ENCODE peak calls at places on chromosome 17, in ten cellular contexts. T, R, F, J, C, D, I, Z, L and S are unnamed samples.

GRCh38 chr17:56658648-56659047 is 65.1 kb downstream of the NOG start:
- DNase-seq in T (no peak), R (peak), F (no peak), J (peak), C (no peak), D (no peak), I (no peak), Z (no peak), L (no peak), S (no peak)

GRCh38 chr17:41939044-41939695 is 8.8 kb downstream of the ODAD4 start:
- DNase-seq in T (no peak), R (no peak), F (no peak), J (no peak), C (no peak), D (no peak), I (no peak), Z (no peak), L (no peak), S (no peak)

GRCh38 chr17:39618252-39618913 is 8.4 kb upstream of the PPP1R1B start:
- DNase-seq in T (no peak), R (no peak), F (no peak), J (peak), C (peak), D (no peak), I (no peak), Z (no peak), L (no peak), S (no peak)

GRCh38 chr17:62653002-62653830 is 25.7 kb downstream of the MRC2 start:
- DNase-seq in T (no peak), R (peak), F (peak), J (peak), C (peak), D (no peak), I (peak), Z (no peak), L (peak), S (no peak)

GRCh38 chr17:21291357-21291756 is 6.8 kb downstream of the MAP2K3 start:
- DNase-seq in T (no peak), R (no peak), F (no peak), J (no peak), C (peak), D (no peak), I (peak), Z (no peak), L (no peak), S (no peak)

GRCh38 chr17:19713462-19713861 is 2.9 kb downstream of the SLC47A2 start:
- DNase-seq in T (no peak), R (no peak), F (no peak), J (peak), C (peak), D (no peak), I (no peak), Z (no peak), L (no peak), S (no peak)

GRCh38 chr17:52148969-52149351 is 9.6 kb downstream of the CA10 start:
- DNase-seq in T (no peak), R (no peak), F (no peak), J (peak), C (no peak), D (no peak), I (no peak), Z (no peak), L (no peak), S (no peak)

GRCh38 chr17:42467889-42468288 is 9.2 kb downstream of the ATP6V0A1 start:
- DNase-seq in T (no peak), R (no peak), F (no peak), J (no peak), C (no peak), D (no peak), I (no peak), Z (no peak), L (no peak), S (no peak)

GRCh38 chr17:9457005-9457404 is 118.6 kb downstream of the STX8 start:
- DNase-seq in T (no peak), R (no peak), F (no peak), J (no peak), C (no peak), D (no peak), I (no peak), Z (no peak), L (no peak), S (no peak)

GRCh38 chr17:65998675-65999074 is 193.3 kb downstream of the CEP112 start:
- DNase-seq in T (no peak), R (no peak), F (no peak), J (no peak), C (no peak), D (no peak), I (no peak), Z (no peak), L (no peak), S (no peak)

GRCh38 chr17:38704645-38705522 is at the start of gene MLLT6:
- DNase-seq in T (no peak), R (peak), F (peak), J (peak), C (peak), D (no peak), I (peak), Z (peak), L (peak), S (no peak)

GRCh38 chr17:19905514-19905913 is 37.8 kb upstream of the ULK2 start:
- DNase-seq in T (no peak), R (no peak), F (no peak), J (no peak), C (no peak), D (no peak), I (no peak), Z (no peak), L (no peak), S (no peak)

GRCh38 chr17:37838276-37838675 is 85.9 kb upstream of the TBC1D3K start:
- DNase-seq in T (no peak), R (no peak), F (no peak), J (no peak), C (no peak), D (no peak), I (no peak), Z (no peak), L (no peak), S (no peak)

GRCh38 chr17:28335959-28336871 is 654 bp downstream of the TNFAIP1 start:
- DNase-seq in T (peak), R (peak), F (no peak), J (peak), C (peak), D (no peak), I (peak), Z (peak), L (no peak), S (peak)

GRCh38 chr17:58572846-58573245 is 58.4 kb upstream of the MTMR4 start:
- DNase-seq in T (no peak), R (no peak), F (no peak), J (no peak), C (no peak), D (no peak), I (no peak), Z (no peak), L (no peak), S (no peak)

GRCh38 chr17:7352910-7353635 is 1.1 kb downstream of the KCTD11 start:
- DNase-seq in T (no peak), R (no peak), F (no peak), J (no peak), C (peak), D (no peak), I (no peak), Z (no peak), L (no peak), S (no peak)

GRCh38 chr17:35716897-35717839 is 14.3 kb upstream of the RASL10B start:
- DNase-seq in T (no peak), R (no peak), F (no peak), J (no peak), C (no peak), D (no peak), I (no peak), Z (peak), L (no peak), S (no peak)

GRCh38 chr17:38403491-38403890 is 24.8 kb upstream of the ARHGAP23 start:
- DNase-seq in T (no peak), R (no peak), F (no peak), J (no peak), C (peak), D (no peak), I (no peak), Z (no peak), L (no peak), S (peak)

GRCh38 chr17:13074026-13074425 is 56.2 kb upstream of the ELAC2 start:
- DNase-seq in T (no peak), R (no peak), F (no peak), J (peak), C (no peak), D (no peak), I (no peak), Z (no peak), L (no peak), S (peak)

GRCh38 chr17:56125830-56126819 is 27.1 kb upstream of the ANKFN1 start:
- DNase-seq in T (peak), R (peak), F (no peak), J (peak), C (peak), D (no peak), I (peak), Z (peak), L (no peak), S (peak)

GRCh38 chr17:13076905-13077304 is 59.1 kb upstream of the ELAC2 start:
- DNase-seq in T (no peak), R (no peak), F (no peak), J (no peak), C (no peak), D (no peak), I (no peak), Z (no peak), L (no peak), S (no peak)

GRCh38 chr17:29117440-29117753 is 62.8 kb downstream of the MYO18A start:
- DNase-seq in T (no peak), R (no peak), F (no peak), J (no peak), C (no peak), D (no peak), I (no peak), Z (no peak), L (no peak), S (no peak)

GRCh38 chr17:27247071-27247957 is 46.6 kb upstream of the WSB1 start:
- DNase-seq in T (peak), R (no peak), F (no peak), J (peak), C (no peak), D (no peak), I (peak), Z (no peak), L (no peak), S (peak)

GRCh38 chr17:57350266-57350665 is 93.9 kb downstream of the MSI2 start:
- DNase-seq in T (no peak), R (no peak), F (no peak), J (no peak), C (no peak), D (no peak), I (no peak), Z (no peak), L (no peak), S (no peak)

GRCh38 chr17:59837362-59838195 is 55.2 kb downstream of the TUBD1 start:
- DNase-seq in T (peak), R (peak), F (peak), J (peak), C (peak), D (peak), I (peak), Z (peak), L (peak), S (peak)

GRCh38 chr17:45292696-45293412 is 24.0 kb downstream of the MAP3K14 start:
- DNase-seq in T (no peak), R (no peak), F (no peak), J (no peak), C (no peak), D (no peak), I (peak), Z (no peak), L (no peak), S (no peak)

GRCh38 chr17:61784510-61784909 is 78.8 kb downstream of the BRIP1 start:
- DNase-seq in T (no peak), R (no peak), F (no peak), J (no peak), C (no peak), D (no peak), I (no peak), Z (no peak), L (no peak), S (no peak)

GRCh38 chr17:58706351-58707140 is 14.1 kb downstream of the RAD51C start:
- DNase-seq in T (no peak), R (no peak), F (no peak), J (no peak), C (no peak), D (no peak), I (no peak), Z (no peak), L (no peak), S (no peak)

GRCh38 chr17:79837888-79838540 is 1.2 kb downstream of the CBX4 start:
- DNase-seq in T (no peak), R (peak), F (no peak), J (no peak), C (peak), D (no peak), I (no peak), Z (no peak), L (peak), S (no peak)

GRCh38 chr17:15213381-15214087 is 51.6 kb downstream of the PMP22 start:
- DNase-seq in T (no peak), R (peak), F (no peak), J (peak), C (peak), D (no peak), I (peak), Z (no peak), L (no peak), S (no peak)

GRCh38 chr17:69466905-69467630 is 52.6 kb downstream of the MAP2K6 start:
- DNase-seq in T (no peak), R (no peak), F (no peak), J (peak), C (no peak), D (no peak), I (no peak), Z (peak), L (no peak), S (peak)

GRCh38 chr17:63841350-63842172 is 924 bp downstream of the SMARCD2 start:
- DNase-seq in T (no peak), R (peak), F (no peak), J (peak), C (peak), D (no peak), I (peak), Z (no peak), L (peak), S (no peak)

GRCh38 chr17:40598928-40599627 is 33.8 kb upstream of the CCR7 start:
- DNase-seq in T (no peak), R (no peak), F (no peak), J (no peak), C (no peak), D (no peak), I (peak), Z (no peak), L (peak), S (peak)

GRCh38 chr17:20226814-20227482 is 217.8 kb downstream of the SPECC1 start:
- DNase-seq in T (peak), R (peak), F (peak), J (peak), C (peak), D (no peak), I (peak), Z (peak), L (peak), S (peak)

GRCh38 chr17:50213026-50214015 is 11.9 kb upstream of the COL1A1 start:
- DNase-seq in T (no peak), R (peak), F (no peak), J (no peak), C (peak), D (no peak), I (no peak), Z (no peak), L (peak), S (no peak)

GRCh38 chr17:37726891-37727780 is 17.7 kb downstream of the HNF1B start:
- DNase-seq in T (no peak), R (no peak), F (no peak), J (no peak), C (peak), D (no peak), I (no peak), Z (no peak), L (no peak), S (no peak)

DNA sequence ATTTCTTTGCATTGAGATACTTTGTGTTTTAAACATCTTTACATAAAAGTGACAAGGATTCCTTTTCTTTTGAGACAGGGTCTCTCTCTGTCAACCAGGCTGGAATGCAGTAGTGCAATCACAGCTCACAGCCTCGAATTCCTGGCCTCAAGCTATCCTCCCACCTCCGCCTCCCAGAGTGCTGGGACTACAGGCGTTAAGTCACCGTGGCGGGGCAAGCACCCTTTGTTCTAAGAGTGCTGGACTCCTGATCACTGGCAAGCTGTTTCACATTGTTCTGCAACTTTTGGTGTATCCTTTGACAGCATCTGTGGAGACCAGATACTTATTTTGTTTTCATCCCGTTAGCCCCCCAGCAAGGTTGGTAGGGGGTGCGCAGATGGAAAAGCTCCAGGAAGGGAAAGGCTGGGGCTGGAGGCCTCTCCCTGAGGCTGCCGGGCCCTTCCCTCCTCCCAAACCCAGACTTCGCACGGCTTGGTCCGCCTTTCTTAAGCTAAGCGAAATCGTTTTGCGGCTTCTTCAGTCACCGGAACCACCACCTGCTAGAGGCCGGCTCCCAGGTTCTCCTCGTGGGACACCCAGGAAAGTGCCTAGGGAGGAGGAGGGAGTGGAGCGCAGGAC is 1.1 kb downstream of the ST6GALNAC2 start:
- DNase-seq in T (no peak), R (no peak), F (no peak), J (no peak), C (no peak), D (no peak), I (no peak), Z (no peak), L (no peak), S (no peak)
- H3K4me3 ChIP-seq in T (peak), R (no peak), F (peak), J (peak), C (peak), D (peak), I (peak), Z (peak), L (peak), S (peak)

GRCh38 chr17:67615736-67616135 is 102.0 kb upstream of the NOL11 start:
- DNase-seq in T (no peak), R (no peak), F (no peak), J (no peak), C (no peak), D (no peak), I (no peak), Z (no peak), L (no peak), S (no peak)

GRCh38 chr17:67620636-67621035 is 97.1 kb upstream of the NOL11 start:
- DNase-seq in T (no peak), R (no peak), F (no peak), J (no peak), C (no peak), D (no peak), I (no peak), Z (no peak), L (no peak), S (no peak)

GRCh38 chr17:67617304-67617899 is 100.3 kb upstream of the NOL11 start:
- DNase-seq in T (no peak), R (no peak), F (no peak), J (no peak), C (no peak), D (no peak), I (peak), Z (no peak), L (no peak), S (no peak)

GRCh38 chr17:67620088-67620487 is 97.6 kb upstream of the NOL11 start:
- DNase-seq in T (no peak), R (no peak), F (no peak), J (no peak), C (no peak), D (no peak), I (no peak), Z (no peak), L (no peak), S (no peak)

DNA sequence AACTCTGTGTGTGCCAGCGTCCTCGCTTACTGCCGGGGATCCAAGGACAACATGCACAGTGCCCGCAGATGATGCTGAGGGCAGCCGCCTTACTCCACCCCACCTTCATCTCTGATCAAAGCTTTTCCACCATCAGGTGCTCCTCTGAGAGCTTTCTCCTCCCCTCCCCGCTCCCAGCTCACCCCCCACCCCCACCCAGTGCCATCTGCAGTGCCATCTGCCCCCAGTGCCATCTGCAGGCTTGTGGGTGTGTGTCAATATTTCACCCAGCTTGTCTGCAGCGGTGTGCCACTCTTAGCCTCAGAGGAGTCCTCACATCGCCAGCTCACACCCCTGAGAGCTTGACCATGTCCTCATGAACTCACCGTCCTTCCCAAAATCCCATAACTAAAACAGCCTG is 98.2 kb upstream of the NOL11 start:
- DNase-seq in T (no peak), R (no peak), F (no peak), J (no peak), C (no peak), D (no peak), I (no peak), Z (no peak), L (no peak), S (no peak)
- H3K4me3 ChIP-seq in T (no peak), R (no peak), F (no peak), J (no peak), C (no peak), D (no peak), I (no peak), Z (no peak), L (no peak), S (no peak)

GRCh38 chr17:2511462-2512369 is at the start of gene METTL16:
- DNase-seq in T (peak), R (peak), F (peak), J (peak), C (peak), D (peak), I (peak), Z (peak), L (peak), S (peak)

GRCh38 chr17:2521257-2521656 is 9.6 kb upstream of the METTL16 start:
- DNase-seq in T (no peak), R (no peak), F (no peak), J (no peak), C (no peak), D (no peak), I (no peak), Z (no peak), L (no peak), S (no peak)

DNA sequence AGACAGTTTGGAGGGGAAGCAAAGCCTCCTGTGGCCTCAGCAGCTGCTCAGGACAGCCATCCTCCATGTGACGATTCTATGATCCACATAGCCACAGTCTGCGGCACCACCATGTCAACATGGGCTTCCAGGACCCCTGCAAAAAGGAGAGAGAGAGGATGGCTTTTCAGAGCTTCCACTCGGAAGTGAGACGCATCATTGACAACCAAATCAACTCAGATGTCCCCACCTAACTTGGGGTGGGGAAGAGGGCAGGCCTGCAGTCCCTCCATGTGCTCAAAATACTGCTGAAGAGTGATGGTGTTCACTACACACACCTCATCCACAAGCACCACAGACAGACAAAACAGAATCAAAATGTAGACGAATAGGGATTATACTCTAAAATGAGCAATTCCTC is 5.9 kb upstream of the METTL16 start:
- DNase-seq in T (no peak), R (no peak), F (no peak), J (no peak), C (no peak), D (no peak), I (no peak), Z (no peak), L (no peak), S (no peak)
- H3K4me3 ChIP-seq in T (no peak), R (no peak), F (no peak), J (no peak), C (no peak), D (no peak), I (no peak), Z (no peak), L (no peak), S (no peak)

DNA sequence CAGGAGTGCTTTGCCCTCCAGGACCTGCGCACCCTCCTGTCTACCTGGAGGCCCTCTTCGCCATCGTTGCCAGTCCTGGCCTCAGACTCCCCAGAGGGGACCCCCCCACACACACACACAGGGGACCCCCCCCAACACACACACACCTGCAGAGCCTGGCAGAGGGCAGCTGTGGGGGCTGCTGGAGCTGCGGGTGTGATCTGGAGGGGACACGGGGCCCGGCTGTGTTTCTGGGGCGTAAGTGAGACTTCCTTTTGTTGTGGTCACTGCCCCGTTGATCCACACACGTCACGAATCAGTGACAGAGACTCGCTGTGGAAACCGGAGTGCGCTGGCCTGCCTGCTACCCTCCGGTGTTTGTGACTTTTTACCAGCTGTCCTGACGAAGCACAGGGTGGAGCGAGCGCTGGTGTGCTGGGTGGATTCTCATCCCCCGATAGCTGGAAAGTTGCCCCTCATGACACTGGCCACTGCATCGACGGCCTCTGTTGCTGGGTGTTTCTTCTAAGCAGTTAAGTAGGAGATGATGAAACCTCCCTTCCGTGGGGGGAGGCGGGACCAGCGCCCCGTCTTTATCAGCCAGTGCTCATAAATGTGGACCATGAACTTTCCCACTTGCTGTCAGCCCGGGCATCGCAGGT is 2.3 kb downstream of the METRNL start:
- DNase-seq in T (no peak), R (no peak), F (no peak), J (no peak), C (no peak), D (no peak), I (peak), Z (no peak), L (peak), S (no peak)
- H3K4me3 ChIP-seq in T (peak), R (no peak), F (no peak), J (peak), C (no peak), D (peak), I (peak), Z (peak), L (peak), S (peak)